ENCODE peak calls at places on chromosomes 13 and 19, in six cellular contexts. K, Q, J, D, T and I are unnamed samples.
A peak's percentile ranks its signal among the peaks of the same experiment; 100 is the strongest.

GRCh38 chr13:79593611-79594275 is 112.8 kb downstream of the NDFIP2 start:
- DNase-seq in K (peak; percentile 30), Q (no peak), J (no peak), D (no peak), T (peak; percentile 81), I (no peak)

GRCh38 chr19:10808937-10809655 is 26.9 kb downstream of the TMED1 start:
- DNase-seq in K (peak; percentile 80), Q (no peak), J (no peak), D (no peak), T (peak; percentile 54), I (no peak)

GRCh38 chr13:46160474-46161066 is 21.4 kb downstream of the LCP1 start:
- DNase-seq in K (peak; percentile 50), Q (no peak), J (no peak), D (no peak), T (peak; percentile 18), I (no peak)

GRCh38 chr13:104143760-104144406 is 1077.7 kb upstream of the SLC10A2 start:
- DNase-seq in K (no peak), Q (no peak), J (no peak), D (peak; percentile 14), T (no peak), I (no peak)

GRCh38 chr19:21568816-21569496 is 63.6 kb downstream of the ZNF429 start:
- DNase-seq in K (no peak), Q (peak; percentile 95), J (peak; percentile 94), D (no peak), T (peak; percentile 0), I (no peak)

GRCh38 chr19:47109541-47110375 is 3.8 kb downstream of the ZC3H4 start:
- DNase-seq in K (no peak), Q (no peak), J (no peak), D (no peak), T (peak; percentile 25), I (peak; percentile 78)

GRCh38 chr13:107203146-107203847 is 635.4 kb upstream of the ARGLU1 start:
- DNase-seq in K (no peak), Q (no peak), J (no peak), D (peak; percentile 43), T (peak; percentile 15), I (no peak)

GRCh38 chr19:53809518-53810186 is 14.5 kb downstream of the NLRP12 start:
- DNase-seq in K (no peak), Q (no peak), J (no peak), D (peak; percentile 82), T (no peak), I (no peak)

GRCh38 chr19:16217671-16218464 is 20.2 kb downstream of the AP1M1 start:
- DNase-seq in K (no peak), Q (no peak), J (peak; percentile 25), D (no peak), T (no peak), I (no peak)

GRCh38 chr13:107459430-107459829 is 755.9 kb downstream of the LIG4 start:
- DNase-seq in K (no peak), Q (no peak), J (no peak), D (no peak), T (peak; percentile 80), I (no peak)

GRCh38 chr19:46049597-46049996 is 8.8 kb upstream of the IGFL4 start:
- DNase-seq in K (no peak), Q (no peak), J (no peak), D (peak; percentile 79), T (no peak), I (no peak)

GRCh38 chr19:41551711-41552110 is 24.3 kb upstream of the CEACAM21 start:
- DNase-seq in K (no peak), Q (no peak), J (no peak), D (no peak), T (no peak), I (no peak)

GRCh38 chr13:40186636-40187323 is 479.7 kb downstream of the FOXO1 start:
- DNase-seq in K (no peak), Q (no peak), J (no peak), D (no peak), T (no peak), I (no peak)

GRCh38 chr19:10288662-10289166 is 1.0 kb upstream of the ICAM5 start:
- DNase-seq in K (peak; percentile 94), Q (no peak), J (no peak), D (peak; percentile 74), T (no peak), I (no peak)

GRCh38 chr13:66264976-66265375 is 965.2 kb downstream of the PCDH9 start:
- DNase-seq in K (no peak), Q (no peak), J (no peak), D (no peak), T (peak; percentile 5), I (no peak)

GRCh38 chr13:59742467-59742866 is 421.3 kb downstream of the DIAPH3 start:
- DNase-seq in K (no peak), Q (no peak), J (no peak), D (no peak), T (no peak), I (no peak)

GRCh38 chr13:27810461-27810860 is 18.2 kb downstream of the GSX1 start:
- DNase-seq in K (no peak), Q (no peak), J (no peak), D (no peak), T (no peak), I (no peak)

GRCh38 chr19:52658595-52658994 is 20.4 kb upstream of the ZNF83 start:
- DNase-seq in K (no peak), Q (no peak), J (peak; percentile 10), D (no peak), T (no peak), I (no peak)

DNA sequence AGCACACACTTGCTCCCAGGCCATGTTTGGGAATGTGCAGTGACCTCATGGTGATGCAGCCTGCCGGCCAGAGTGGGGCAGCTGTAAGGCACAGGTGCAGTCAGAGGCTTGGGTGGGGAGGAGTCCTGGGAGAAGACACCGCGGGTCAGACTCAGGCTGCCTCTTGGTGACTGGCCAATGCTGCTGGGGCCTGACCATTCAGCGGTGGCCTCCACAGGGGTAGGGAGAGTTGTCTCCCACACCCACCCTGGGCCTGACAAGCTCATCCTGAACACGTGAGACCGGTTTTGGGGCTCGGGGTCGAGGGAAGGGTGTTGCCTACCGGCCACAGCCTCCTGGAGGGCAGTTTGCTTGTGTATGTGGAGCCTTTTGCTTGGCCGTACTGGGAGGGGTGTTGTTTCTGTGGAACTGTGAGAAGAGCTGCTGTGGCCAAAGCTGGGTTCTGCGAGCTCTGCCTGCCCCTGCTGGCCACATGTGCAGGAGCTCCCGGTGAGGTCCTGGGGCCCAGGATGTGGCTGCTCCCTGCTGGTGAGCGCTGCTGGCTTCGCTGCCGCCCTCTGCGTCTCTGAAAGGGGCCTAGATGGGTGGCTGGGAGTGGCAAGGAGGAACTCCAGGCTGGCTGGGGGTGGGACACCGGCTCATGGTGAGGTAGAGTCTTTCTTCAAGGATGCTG is 22.1 kb downstream of the UPF1 start:
- DNase-seq in K (no peak), Q (no peak), J (no peak), D (no peak), T (no peak), I (peak; percentile 75)
- TF ChIP-seq CTCF in K (no peak), Q (no peak), J (no peak), D (no peak), T (peak; percentile 16), I (no peak)

GRCh38 chr13:98405107-98405571 is 171.8 kb downstream of the STK24 start:
- DNase-seq in K (no peak), Q (no peak), J (peak; percentile 49), D (peak; percentile 42), T (no peak), I (no peak)
- TF ChIP-seq CTCF in K (no peak), Q (no peak), J (no peak), D (no peak), T (peak; percentile 15), I (no peak)

GRCh38 chr19:3580156-3580955 is 4.9 kb upstream of the GIPC3 start:
- DNase-seq in K (no peak), Q (no peak), J (no peak), D (no peak), T (peak; percentile 94), I (no peak)
- TF ChIP-seq CTCF in K (no peak), Q (no peak), J (no peak), D (no peak), T (no peak), I (no peak)

GRCh38 chr19:44164673-44165512 is at the start of gene ZNF226:
- DNase-seq in K (peak; percentile 86), Q (peak; percentile 94), J (peak; percentile 95), D (peak; percentile 81), T (peak; percentile 99), I (peak; percentile 91)
- TF ChIP-seq CTCF in K (no peak), Q (no peak), J (no peak), D (no peak), T (no peak), I (no peak)

DNA sequence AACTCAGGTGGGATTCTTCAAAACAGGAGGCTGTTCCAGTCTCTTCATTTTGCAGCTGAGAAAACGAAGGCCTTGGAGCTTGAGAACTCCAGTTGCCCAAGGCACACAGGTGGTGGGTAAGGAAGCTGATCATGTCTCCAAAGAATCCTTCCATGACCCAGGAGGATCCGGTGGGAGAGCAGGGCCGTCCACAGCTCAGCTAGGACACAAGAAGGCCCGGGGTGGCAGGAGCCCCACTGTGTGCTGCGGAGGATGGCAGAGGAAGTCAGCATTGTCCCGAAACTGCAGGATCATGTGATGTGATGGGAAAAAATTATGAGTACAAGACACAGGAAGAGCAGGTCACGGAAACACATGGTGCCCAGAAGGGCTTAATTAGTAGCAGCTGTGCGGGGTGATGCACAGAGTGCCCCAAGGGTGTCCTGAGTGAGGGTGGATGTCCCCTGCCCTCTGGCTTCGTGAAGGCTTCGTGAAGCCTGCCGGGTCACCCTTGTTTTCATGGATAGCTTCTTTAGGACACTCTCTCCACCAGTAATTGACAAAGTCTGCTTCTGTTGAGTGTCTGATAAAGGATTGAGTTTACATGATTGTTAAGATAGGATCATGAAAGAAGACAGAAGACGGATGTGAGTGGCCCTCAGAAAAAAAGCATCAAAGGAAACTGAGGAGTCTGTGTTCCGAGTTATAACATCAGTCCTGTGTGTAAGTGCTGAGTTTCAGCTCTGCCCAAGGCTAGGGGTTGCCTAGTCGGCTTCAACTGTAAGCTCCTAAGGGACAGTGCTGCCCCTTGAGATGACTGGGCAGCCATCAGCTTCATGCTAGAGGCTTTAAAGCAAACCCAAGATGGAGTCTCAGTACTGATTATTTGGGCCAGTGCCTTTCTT is 33.8 kb upstream of the SACS start:
- DNase-seq in K (no peak), Q (peak; percentile 23), J (no peak), D (no peak), T (no peak), I (peak; percentile 79)
- TF ChIP-seq CTCF in K (no peak), Q (no peak), J (no peak), D (no peak), T (no peak), I (no peak)

DNA sequence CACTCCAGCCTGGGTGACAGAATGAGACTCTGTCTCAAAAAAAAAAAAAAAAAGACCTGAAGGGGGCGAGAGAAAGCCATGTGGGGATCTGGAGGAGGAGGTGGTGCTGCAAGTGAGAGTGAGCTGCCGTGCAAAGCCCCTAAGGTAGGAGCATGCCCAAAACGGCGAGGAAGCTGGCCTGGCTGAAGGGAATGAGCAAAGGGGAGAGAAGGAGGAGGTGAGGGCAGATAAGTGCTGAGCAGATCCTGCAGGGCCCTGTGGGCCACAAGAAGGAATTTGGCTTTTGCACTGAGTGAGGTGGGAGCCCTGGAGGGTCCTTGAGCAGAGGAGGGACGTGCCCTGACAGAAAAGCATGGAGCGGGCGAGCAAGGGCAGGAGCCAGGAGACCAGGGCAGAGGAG is 19.4 kb upstream of the ADGRE5 start:
- DNase-seq in K (no peak), Q (no peak), J (no peak), D (peak; percentile 63), T (no peak), I (peak; percentile 77)
- TF ChIP-seq CTCF in K (no peak), Q (no peak), J (no peak), D (no peak), T (peak; percentile 39), I (peak; percentile 21)

GRCh38 chr13:72104656-72105180 is 237.7 kb upstream of the DACH1 start:
- DNase-seq in K (peak; percentile 2), Q (no peak), J (no peak), D (no peak), T (peak; percentile 50), I (no peak)
- TF ChIP-seq CTCF in K (no peak), Q (no peak), J (no peak), D (no peak), T (no peak), I (no peak)